ENCODE peak calls at places on chromosome 18, in six cellular contexts. R is ascending aorta, I is heart right ventricle, D is MM.1S, V is brain microvascular endothelial cell, N is AG09319. F is an unnamed sample.

GRCh38 chr18:57925706-57926105 is 118.3 kb upstream of the NEDD4L start:
- DNase-seq in R (no peak), V (no peak), N (no peak), D (no peak), I (no peak), F (no peak)

GRCh38 chr18:58174285-58174684 is 130.3 kb downstream of the NEDD4L start:
- DNase-seq in V (no peak), I (no peak), N (no peak), R (no peak), D (no peak), F (no peak)

GRCh38 chr18:73007195-73007934 is 139.6 kb upstream of the NETO1 start:
- DNase-seq in N (no peak), I (no peak), R (no peak), D (no peak), V (no peak), F (no peak)

GRCh38 chr18:6731197-6731596 is 1.7 kb downstream of the ARHGAP28 start:
- DNase-seq in N (peak), I (no peak), V (peak), R (no peak), D (no peak), F (no peak)

GRCh38 chr18:46332956-46333355 is 228.8 kb downstream of the HAUS1 start:
- DNase-seq in V (no peak), D (no peak), I (peak), R (no peak), N (no peak), F (no peak)

GRCh38 chr18:400466-400865 is 100.0 kb downstream of the COLEC12 start:
- DNase-seq in D (no peak), V (no peak), I (no peak), R (no peak), N (peak), F (no peak)

GRCh38 chr18:28204154-28204553 is 27.2 kb upstream of the CDH2 start:
- DNase-seq in V (peak), N (peak), D (no peak), R (no peak), I (no peak), F (no peak)

GRCh38 chr18:61651880-61652268 is 240.9 kb downstream of the RNF152 start:
- DNase-seq in R (no peak), V (no peak), D (no peak), N (no peak), I (no peak), F (no peak)

GRCh38 chr18:26700201-26700600 is 151.8 kb upstream of the KCTD1 start:
- DNase-seq in R (no peak), V (no peak), I (no peak), D (no peak), N (no peak), F (no peak)

GRCh38 chr18:49935215-49935614 is 121.9 kb upstream of the ACAA2 start:
- DNase-seq in I (no peak), V (no peak), D (no peak), N (no peak), R (no peak), F (no peak)

GRCh38 chr18:2171840-2172625 is 399.3 kb downstream of the METTL4 start:
- DNase-seq in I (no peak), V (no peak), D (no peak), N (no peak), R (no peak), F (no peak)

GRCh38 chr18:59484796-59485328 is 125.8 kb upstream of the LMAN1 start:
- DNase-seq in R (no peak), V (no peak), D (no peak), N (peak), I (no peak), F (no peak)

GRCh38 chr18:54217624-54218023 is 6.8 kb downstream of the MBD2 start:
- DNase-seq in V (no peak), R (no peak), I (no peak), D (no peak), N (no peak), F (no peak)

GRCh38 chr18:51430538-51430937 is 233.1 kb upstream of the MEX3C start:
- DNase-seq in I (no peak), V (no peak), D (no peak), R (no peak), N (no peak), F (no peak)

GRCh38 chr18:68150976-68151375 is 563.9 kb downstream of the TMX3 start:
- DNase-seq in N (no peak), I (no peak), V (no peak), D (no peak), R (no peak), F (no peak)

GRCh38 chr18:76528477-76529432 is 33.7 kb upstream of the ZNF516 start:
- DNase-seq in N (peak), V (peak), R (no peak), I (peak), D (no peak), F (no peak)

GRCh38 chr18:25335062-25335461 is 16.9 kb downstream of the ZNF521 start:
- DNase-seq in R (no peak), V (no peak), D (no peak), N (no peak), I (no peak), F (no peak)

GRCh38 chr18:5841518-5841917 is 53.8 kb downstream of the TMEM200C start:
- DNase-seq in N (no peak), I (no peak), R (no peak), D (no peak), V (no peak), F (no peak)

GRCh38 chr18:55290898-55291297 is 297.1 kb downstream of the TCF4 start:
- DNase-seq in N (no peak), D (no peak), V (no peak), I (no peak), R (no peak), F (no peak)

GRCh38 chr18:3675446-3675845 is 225.5 kb downstream of the TGIF1 start:
- DNase-seq in R (no peak), I (no peak), N (no peak), D (no peak), V (no peak), F (no peak)

GRCh38 chr18:28050561-28050960 is 126.4 kb downstream of the CDH2 start:
- DNase-seq in V (no peak), D (no peak), R (no peak), I (no peak), N (no peak), F (no peak)

GRCh38 chr18:22879279-22879678 is 53.8 kb upstream of the RBBP8 start:
- DNase-seq in R (no peak), V (no peak), D (no peak), N (no peak), I (no peak), F (no peak)

GRCh38 chr18:35074581-35074980 is 33.4 kb downstream of the MAPRE2 start:
- DNase-seq in N (no peak), D (no peak), R (no peak), I (no peak), V (no peak), F (no peak)

GRCh38 chr18:35076556-35076955 is 35.3 kb downstream of the MAPRE2 start:
- DNase-seq in I (no peak), D (no peak), R (no peak), V (peak), N (no peak), F (no peak)

GRCh38 chr18:35077937-35078336 is 36.7 kb downstream of the MAPRE2 start:
- DNase-seq in V (no peak), N (no peak), I (no peak), R (no peak), D (no peak), F (no peak)

GRCh38 chr18:35075132-35075531 is 33.9 kb downstream of the MAPRE2 start:
- DNase-seq in V (no peak), R (no peak), D (no peak), I (peak), N (no peak), F (no peak)

DNA sequence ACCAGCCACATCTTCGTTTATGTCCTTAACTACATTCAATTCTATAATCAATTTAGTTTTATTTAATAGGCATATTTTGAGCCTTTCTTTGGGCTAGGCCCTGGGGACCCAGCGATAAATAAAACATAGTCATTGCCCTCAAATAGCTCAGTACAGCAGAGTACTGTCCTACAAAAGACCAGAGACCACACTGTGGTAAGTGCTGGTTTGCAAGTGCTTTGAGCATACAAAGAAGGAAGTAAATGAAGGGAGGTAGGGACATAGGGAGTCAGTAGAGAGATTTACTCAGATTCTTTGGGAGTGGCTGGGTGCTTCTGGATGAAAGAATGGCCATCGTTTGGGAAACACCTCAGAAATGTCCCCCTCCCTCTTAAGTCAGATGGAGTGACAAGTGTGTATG is 34.9 kb downstream of the MAPRE2 start:
- DNase-seq in I (no peak), V (no peak), R (no peak), N (no peak), D (no peak), F (no peak)
- TF ChIP-seq CTCF in I (no peak), V (no peak), R (no peak), N (no peak), D (no peak), F (no peak)

GRCh38 chr18:79574938-79575525 is 104.6 kb upstream of the CTDP1 start:
- DNase-seq in D (no peak), V (no peak), I (no peak), R (no peak), N (no peak), F (no peak)

GRCh38 chr18:79577451-79578395 is 101.9 kb upstream of the CTDP1 start:
- DNase-seq in R (no peak), N (no peak), V (peak), I (no peak), D (no peak), F (peak)

GRCh38 chr18:79575891-79576685 is 103.5 kb upstream of the CTDP1 start:
- DNase-seq in N (peak), V (peak), I (peak), R (no peak), D (no peak), F (peak)

GRCh38 chr18:79578396-79579260 is 101.0 kb upstream of the CTDP1 start:
- DNase-seq in D (no peak), V (no peak), N (no peak), R (no peak), I (no peak), F (peak)

DNA sequence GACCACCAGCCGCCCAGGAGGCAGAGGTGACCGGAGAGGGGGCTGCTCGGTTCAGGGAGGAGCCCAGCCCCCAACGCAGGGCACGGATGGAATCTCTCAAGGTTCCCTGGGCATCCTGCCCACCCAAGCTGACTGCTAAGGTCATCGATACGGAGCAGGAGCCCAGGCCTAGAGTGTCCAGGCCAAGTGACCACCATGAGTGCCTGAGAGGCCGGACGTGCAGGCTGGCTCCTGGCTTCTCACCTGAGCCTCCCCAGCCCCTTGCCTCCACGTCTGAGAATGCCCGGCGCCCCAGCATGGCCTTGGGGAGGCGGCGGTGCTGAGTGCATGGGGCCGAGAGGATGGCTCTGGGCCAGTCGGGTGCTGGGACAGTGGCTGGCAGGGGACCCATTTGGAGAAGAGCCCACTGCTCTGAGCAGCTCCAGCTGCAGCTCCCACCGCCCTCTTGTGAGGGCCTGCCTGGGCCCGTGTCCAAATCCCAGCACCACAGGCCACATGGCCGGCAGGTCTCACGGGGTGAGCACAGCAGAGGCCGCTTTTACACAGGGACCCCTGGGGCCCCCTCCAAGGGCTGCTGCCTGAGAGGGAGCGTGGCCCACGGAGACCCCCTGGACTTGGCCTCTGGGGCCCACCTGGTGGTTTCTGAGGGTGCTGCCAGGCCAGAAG is 102.8 kb upstream of the CTDP1 start:
- DNase-seq in R (no peak), N (no peak), I (peak), V (no peak), D (no peak), F (peak)
- TF ChIP-seq CTCF in R (no peak), N (no peak), I (no peak), V (no peak), D (no peak), F (no peak)

GRCh38 chr18:8081267-8081666 is 514.2 kb downstream of the PTPRM start:
- DNase-seq in V (no peak), I (no peak), N (no peak), D (no peak), R (no peak), F (no peak)

GRCh38 chr18:8088626-8089025 is 520.6 kb upstream of the RAB12 start:
- DNase-seq in N (no peak), V (no peak), I (no peak), R (no peak), D (no peak), F (no peak)

GRCh38 chr18:8081872-8082553 is 514.9 kb downstream of the PTPRM start:
- DNase-seq in N (no peak), V (no peak), I (no peak), D (no peak), R (no peak), F (no peak)

GRCh38 chr18:8080092-8080491 is 513.0 kb downstream of the PTPRM start:
- DNase-seq in I (no peak), V (no peak), N (no peak), R (no peak), D (no peak), F (no peak)

DNA sequence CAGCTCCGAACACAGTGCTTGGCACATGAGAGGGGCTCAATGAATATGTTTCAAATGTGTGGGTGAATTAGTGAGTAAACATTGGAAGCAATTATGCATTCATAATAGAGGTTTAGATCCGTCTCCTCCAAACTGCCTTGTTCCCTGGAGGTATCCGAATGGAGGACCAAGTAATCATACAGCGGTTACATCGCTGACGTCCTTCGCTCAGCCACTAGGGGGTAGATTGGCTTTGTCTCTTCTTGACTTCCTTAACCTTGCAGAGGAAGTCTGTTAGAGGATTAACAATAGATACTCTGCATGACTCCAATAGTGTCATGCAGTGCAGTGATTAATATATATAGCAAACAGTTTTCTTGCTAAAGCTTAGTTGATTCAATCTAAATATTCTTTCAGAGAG is 517.0 kb downstream of the PTPRM start:
- DNase-seq in V (peak), N (no peak), R (no peak), D (peak), I (peak), F (no peak)
- TF ChIP-seq CTCF in V (peak), N (peak), R (no peak), D (peak), I (peak), F (no peak)

DNA sequence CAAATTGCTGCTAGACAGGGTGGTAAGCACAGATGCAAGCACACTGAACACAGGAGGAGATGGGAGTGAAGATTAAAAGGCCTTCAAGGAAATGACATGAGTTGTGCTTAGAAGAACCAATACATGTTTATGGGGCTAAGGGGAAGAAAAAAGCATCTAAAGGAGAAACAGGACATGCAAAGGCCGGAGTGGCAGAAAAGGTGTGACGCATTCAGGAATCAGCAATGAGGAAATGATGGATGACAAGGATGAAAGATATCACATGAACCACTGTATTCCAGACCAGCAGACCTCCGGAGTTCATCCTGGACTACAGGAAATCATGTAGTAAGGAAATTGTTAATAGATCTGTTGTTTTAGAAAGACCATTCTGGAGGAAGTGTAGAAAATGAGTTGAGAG is 42.8 kb downstream of the PPP4R1 start:
- DNase-seq in D (no peak), R (no peak), V (no peak), N (no peak), I (no peak), F (no peak)
- TF ChIP-seq CTCF in D (no peak), R (no peak), V (no peak), N (no peak), I (no peak), F (no peak)

GRCh38 chr18:75250471-75250821 is 39.8 kb downstream of the TSHZ1 start:
- DNase-seq in I (no peak), R (no peak), V (no peak), D (no peak), N (no peak), F (no peak)

GRCh38 chr18:75249192-75249551 is 38.6 kb downstream of the TSHZ1 start:
- DNase-seq in V (no peak), D (no peak), I (no peak), R (no peak), N (no peak), F (no peak)

GRCh38 chr18:75248426-75249191 is 38.0 kb downstream of the TSHZ1 start:
- DNase-seq in R (no peak), N (no peak), I (no peak), D (no peak), V (no peak), F (no peak)

GRCh38 chr18:75251466-75251865 is 40.9 kb downstream of the TSHZ1 start:
- DNase-seq in R (no peak), N (no peak), D (no peak), V (no peak), I (no peak), F (no peak)

GRCh38 chr18:75249672-75250470 is 39.3 kb downstream of the TSHZ1 start:
- DNase-seq in N (no peak), V (no peak), I (no peak), R (no peak), D (no peak), F (no peak)
- TF ChIP-seq CTCF in N (no peak), V (no peak), I (no peak), R (no peak), D (no peak), F (no peak)

GRCh38 chr18:31680836-31681568 is 3.4 kb downstream of the B4GALT6 start:
- DNase-seq in N (no peak), I (no peak), R (no peak), V (no peak), D (peak), F (no peak)
- TF ChIP-seq CTCF in N (peak), I (no peak), R (no peak), V (peak), D (peak), F (no peak)

DNA sequence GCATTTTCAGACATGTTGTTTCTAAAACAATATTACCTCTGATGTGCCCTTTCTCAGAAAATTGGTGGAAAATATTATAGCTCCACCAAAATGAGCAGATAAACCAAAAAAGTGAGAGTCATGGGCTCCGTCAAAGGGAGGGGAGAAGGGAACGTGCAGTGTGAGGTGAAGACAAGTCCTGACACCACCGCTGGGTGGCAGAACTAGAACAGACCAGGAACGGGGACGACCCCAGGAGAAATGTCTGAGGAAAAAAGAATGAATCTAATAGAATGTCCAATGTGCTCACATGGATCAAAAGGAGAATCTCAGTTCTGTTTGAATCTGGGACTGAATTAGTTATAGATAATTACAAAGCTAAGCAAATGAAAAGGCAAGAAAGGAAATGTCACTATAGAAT is 22.6 kb upstream of the BCL2 start:
- DNase-seq in V (no peak), D (no peak), R (no peak), N (no peak), I (no peak), F (no peak)
- TF ChIP-seq CTCF in V (peak), D (peak), R (peak), N (peak), I (peak), F (no peak)

GRCh38 chr18:70338890-70339289 is 50.0 kb downstream of the SOCS6 start:
- DNase-seq in N (no peak), R (no peak), I (no peak), D (no peak), V (no peak), F (no peak)
- TF ChIP-seq CTCF in N (no peak), R (no peak), I (no peak), D (no peak), V (no peak), F (no peak)